ENCODE peak calls at places on chromosomes 11 and 22, in six cellular contexts. S is left lung; C is sigmoid colon; R is psoas muscle; J is lower leg skin; U is activated naive CD4-positive, alpha-beta T cell. N is an unnamed sample.

GRCh38 chr11:113176561-113176960 is 137.8 kb upstream of the TTC12 start:
- DNase-seq in J (no peak), R (no peak), S (no peak), C (no peak), U (no peak), N (no peak)

GRCh38 chr11:1937616-1938342 is 9.4 kb upstream of the MRPL23 start:
- DNase-seq in R (peak), J (no peak), C (peak), S (peak), U (no peak), N (no peak)

GRCh38 chr22:19869497-19870152 is 15.0 kb upstream of the GNB1L start:
- DNase-seq in J (no peak), R (peak), S (peak), U (no peak), C (peak), N (no peak)

GRCh38 chr11:5967708-5968107 is 586 bp downstream of the OR56A5 start:
- DNase-seq in S (no peak), J (no peak), R (no peak), U (no peak), C (no peak), N (no peak)

GRCh38 chr22:17970205-17970708 is 54.1 kb downstream of the MICAL3 start:
- DNase-seq in J (no peak), R (no peak), S (no peak), U (no peak), C (no peak), N (no peak)

GRCh38 chr11:57377098-57377497 is 3.9 kb downstream of the PRG3 start:
- DNase-seq in S (no peak), J (no peak), U (no peak), C (no peak), R (no peak), N (no peak)

GRCh38 chr11:27699242-27699925 is 871 bp downstream of the BDNF start:
- DNase-seq in U (no peak), S (no peak), R (no peak), J (no peak), C (no peak), N (no peak)

GRCh38 chr11:117193130-117194020 is 5.8 kb upstream of the TAGLN start:
- DNase-seq in C (peak), J (no peak), U (no peak), S (no peak), R (peak), N (no peak)

GRCh38 chr11:44604171-44604581 is 38.7 kb downstream of the CD82 start:
- DNase-seq in R (no peak), C (no peak), J (no peak), S (no peak), U (no peak), N (no peak)

GRCh38 chr11:18706330-18707243 is 8.0 kb downstream of the TMEM86A start:
- DNase-seq in R (peak), S (no peak), U (no peak), J (peak), C (peak), N (peak)

GRCh38 chr11:94132152-94132558 is 3.5 kb downstream of the PANX1 start:
- DNase-seq in J (peak), U (no peak), R (no peak), C (no peak), S (no peak), N (no peak)

GRCh38 chr22:37186997-37187522 is 987 bp downstream of the C1QTNF6 start:
- DNase-seq in J (no peak), U (no peak), R (peak), S (peak), C (peak), N (no peak)

GRCh38 chr11:71338806-71339177 is 86.4 kb upstream of the SHANK2 start:
- DNase-seq in C (no peak), J (no peak), S (no peak), R (no peak), U (no peak), N (no peak)